ENCODE peak calls at places on chromosomes 6 and 20, in six cellular contexts. Z is GM06990, O is upper lobe of right lung, Y is mesenchymal stem cell, H is SJSA1, Q is adrenal gland. S is an unnamed sample. For H3K36me3, the result is how much of the 10 kb centered on the place peaks cover.

GRCh38 chr6:30163918-30164654 is 740 bp downstream of the TRIM15 start:
- DNase-seq in Z (no peak), O (no peak), H (no peak), Y (no peak), Q (no peak), S (no peak)

GRCh38 chr6:34595332-34596090 is 39.4 kb upstream of the SPDEF start:
- DNase-seq in H (no peak), Q (no peak), O (no peak), Y (no peak), Z (no peak), S (no peak)

GRCh38 chr6:108363756-108364356 is 69.0 kb downstream of the AFG1L start:
- DNase-seq in Q (peak), O (no peak), Z (no peak), H (no peak), Y (no peak), S (no peak)

GRCh38 chr6:112149236-112149635 is 61.8 kb downstream of the FAM229B start:
- DNase-seq in Z (no peak), H (no peak), Y (peak), O (no peak), Q (no peak), S (no peak)

GRCh38 chr20:22918286-22918983 is 116.7 kb upstream of the SSTR4 start:
- DNase-seq in Y (peak), H (no peak), Z (no peak), Q (no peak), O (no peak), S (no peak)

GRCh38 chr20:40961686-40962640 is 66.7 kb upstream of the TOP1 start:
- DNase-seq in H (no peak), Y (no peak), Q (no peak), O (no peak), Z (no peak), S (no peak)

GRCh38 chr6:106609699-106610098 is 19.6 kb downstream of the RTN4IP1 start:
- DNase-seq in Y (no peak), O (no peak), H (no peak), Q (peak), Z (no peak), S (no peak)

GRCh38 chr6:74899416-74899815 is 306.4 kb downstream of the COL12A1 start:
- DNase-seq in O (no peak), Y (peak), Z (no peak), Q (no peak), H (no peak), S (no peak)

GRCh38 chr6:17740559-17741220 is 34.0 kb upstream of the NUP153 start:
- DNase-seq in Z (no peak), H (no peak), O (no peak), Q (no peak), Y (no peak), S (no peak)

GRCh38 chr6:3811191-3811590 is 38.0 kb upstream of the FAM50B start:
- DNase-seq in O (no peak), H (no peak), Y (no peak), Q (no peak), Z (no peak), S (no peak)

GRCh38 chr6:20630617-20631448 is 96.6 kb downstream of the CDKAL1 start:
- DNase-seq in Z (peak), O (no peak), Y (no peak), H (no peak), Q (no peak), S (no peak)

GRCh38 chr6:45421700-45422540 is 44.2 kb upstream of the SUPT3H start:
- DNase-seq in Y (peak), Q (peak), O (peak), Z (no peak), H (peak), S (peak)

GRCh38 chr6:145704153-145704781 is 31.1 kb downstream of the EPM2A start:
- DNase-seq in H (no peak), Y (peak), O (no peak), Z (no peak), Q (no peak), S (no peak)

GRCh38 chr6:42042108-42042507 is 8.2 kb upstream of the TAF8 start:
- DNase-seq in H (no peak), Y (no peak), Z (no peak), Q (no peak), O (no peak), S (no peak)

GRCh38 chr6:137013738-137014602 is 30.8 kb downstream of the IL20RA start:
- DNase-seq in O (no peak), H (no peak), Q (no peak), Z (no peak), Y (peak), S (peak)

GRCh38 chr6:137793805-137794508 is 73.1 kb upstream of the TNFAIP3 start:
- DNase-seq in O (no peak), H (no peak), Y (no peak), Z (no peak), Q (no peak), S (no peak)

GRCh38 chr6:8462694-8463093 is 27.3 kb upstream of the SLC35B3 start:
- DNase-seq in H (no peak), Y (no peak), Z (no peak), Q (no peak), O (no peak), S (no peak)

GRCh38 chr6:136920216-136920857 is 1.8 kb upstream of the SLC35D3 start:
- DNase-seq in Y (no peak), H (no peak), Z (no peak), O (no peak), Q (no peak), S (no peak)

GRCh38 chr6:48194596-48195295 is 83.7 kb upstream of the PTCHD4 start:
- DNase-seq in Y (no peak), H (no peak), O (no peak), Z (no peak), Q (peak), S (no peak)

GRCh38 chr6:69349776-69350175 is 447.0 kb downstream of the LMBRD1 start:
- DNase-seq in Q (no peak), O (no peak), Y (no peak), Z (no peak), H (no peak), S (no peak)

GRCh38 chr6:91523511-91523910 is 936.6 kb upstream of the MAP3K7 start:
- DNase-seq in Y (no peak), O (no peak), Z (no peak), Q (no peak), H (no peak), S (no peak)

GRCh38 chr20:31494131-31494530 is 19.0 kb downstream of the REM1 start:
- DNase-seq in O (no peak), Z (no peak), H (no peak), Y (peak), Q (no peak), S (peak)

GRCh38 chr6:106666290-106667021 is 37.1 kb downstream of the QRSL1 start:
- DNase-seq in O (no peak), Z (peak), Q (no peak), H (no peak), Y (no peak), S (peak)

GRCh38 chr6:122184260-122184934 is 215.1 kb upstream of the HSF2 start:
- DNase-seq in Y (peak), Z (no peak), O (no peak), H (no peak), Q (no peak), S (no peak)

GRCh38 chr20:32332614-32333013 is 25.5 kb upstream of the ASXL1 start:
- DNase-seq in H (peak), Z (peak), Q (no peak), Y (no peak), O (no peak), S (no peak)

GRCh38 chr6:54426995-54427394 is 118.8 kb downstream of the TINAG start:
- DNase-seq in H (no peak), Y (no peak), Z (peak), O (no peak), Q (no peak), S (no peak)

GRCh38 chr6:9140181-9140580 is 704.8 kb upstream of the SLC35B3 start:
- DNase-seq in Q (peak), Z (no peak), H (no peak), Y (no peak), O (peak), S (no peak)

GRCh38 chr20:36268501-36269342 is 32.4 kb downstream of the AAR2 start:
- DNase-seq in Y (no peak), Z (no peak), H (no peak), Q (no peak), O (no peak), S (peak)

GRCh38 chr6:162922816-162923215 is 195.0 kb downstream of the PACRG start:
- DNase-seq in O (no peak), Y (peak), Q (no peak), H (no peak), Z (no peak), S (no peak)

GRCh38 chr20:62581806-62582205 is 60.5 kb upstream of the SLCO4A1 start:
- DNase-seq in Q (no peak), O (no peak), Y (no peak), Z (no peak), H (no peak), S (no peak)

GRCh38 chr20:63620991-63621390 is 5.9 kb downstream of the GMEB2 start:
- DNase-seq in O (no peak), H (no peak), Z (no peak), Q (no peak), Y (no peak), S (no peak)
- H3K36me3 ChIP-seq in O (under half), H (under half), Z (under half), Q (under half), Y (under half), S (under half)

GRCh38 chr6:1136415-1136774 is 175.5 kb upstream of the FOXQ1 start:
- DNase-seq in H (no peak), Z (no peak), Y (no peak), O (no peak), Q (no peak), S (no peak)
- H3K4me3 ChIP-seq in H (no peak), Z (no peak), Y (no peak), O (no peak), Q (no peak), S (no peak)

DNA sequence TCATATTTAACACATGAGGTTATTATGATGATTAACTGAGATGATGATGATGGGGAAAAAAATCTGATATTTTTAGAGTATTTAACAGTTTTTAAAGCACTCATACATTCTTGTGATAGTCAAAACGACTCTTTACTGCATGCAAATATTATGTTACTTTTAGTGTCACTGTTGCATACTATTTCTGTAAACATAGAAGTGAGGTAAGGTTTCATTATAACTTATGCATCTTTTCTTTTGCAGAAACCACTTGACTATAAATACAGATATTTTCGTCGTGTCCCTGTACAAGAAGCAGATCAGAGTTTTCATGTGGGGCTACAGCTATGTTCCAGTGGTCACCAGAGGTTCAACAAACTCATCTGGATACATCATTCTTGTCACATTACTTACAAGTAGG is 30.1 kb downstream of the FBXO9 start:
- DNase-seq in O (no peak), H (no peak), Y (no peak), Q (no peak), Z (peak), S (no peak)
- H3K36me3 ChIP-seq in O (half or more), H (half or more), Y (under half), Q (half or more), Z (under half), S (under half)

DNA sequence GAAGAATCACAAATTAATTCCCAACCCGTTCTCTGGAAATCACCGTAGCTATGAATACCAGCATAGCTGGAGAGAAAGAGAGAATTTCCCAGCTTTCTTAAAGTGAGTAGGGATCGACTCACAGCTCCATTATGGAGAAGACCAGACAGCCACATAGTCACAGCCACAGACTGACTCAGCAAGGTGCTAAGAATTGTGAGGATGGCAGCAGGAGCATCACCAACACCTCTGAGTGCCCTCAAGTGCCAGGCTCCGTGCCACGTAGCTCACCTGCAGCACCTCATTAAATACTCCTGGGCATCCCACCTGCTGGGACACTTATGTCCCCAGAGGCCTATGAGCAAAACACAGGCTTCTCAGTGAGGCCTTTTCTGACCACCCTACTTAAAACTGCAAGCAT is 33.0 kb downstream of the BFSP1 start:
- DNase-seq in H (no peak), Y (no peak), Z (no peak), O (no peak), Q (no peak), S (no peak)
- H3K4me3 ChIP-seq in H (no peak), Y (no peak), Z (no peak), O (no peak), Q (no peak), S (no peak)

GRCh38 chr6:116008470-116009229 is 52.0 kb downstream of the FRK start:
- DNase-seq in Z (no peak), Q (peak), O (no peak), Y (peak), H (no peak), S (no peak)
- H3K36me3 ChIP-seq in Z (under half), Q (under half), O (under half), Y (under half), H (under half), S (under half)

GRCh38 chr6:43275782-43276179 is 22.3 kb upstream of the SLC22A7 start:
- DNase-seq in O (no peak), Z (no peak), Q (no peak), Y (no peak), H (no peak), S (peak)

GRCh38 chr6:43276180-43277082 is 21.6 kb upstream of the SLC22A7 start:
- DNase-seq in Q (no peak), Z (no peak), Y (peak), O (no peak), H (no peak), S (peak)

GRCh38 chr6:43273707-43274106 is 24.4 kb upstream of the SLC22A7 start:
- DNase-seq in H (no peak), Y (no peak), O (no peak), Q (no peak), Z (no peak), S (no peak)

GRCh38 chr6:43274916-43275597 is 23.0 kb upstream of the SLC22A7 start:
- DNase-seq in Q (no peak), Z (no peak), Y (no peak), O (peak), H (no peak), S (peak)

DNA sequence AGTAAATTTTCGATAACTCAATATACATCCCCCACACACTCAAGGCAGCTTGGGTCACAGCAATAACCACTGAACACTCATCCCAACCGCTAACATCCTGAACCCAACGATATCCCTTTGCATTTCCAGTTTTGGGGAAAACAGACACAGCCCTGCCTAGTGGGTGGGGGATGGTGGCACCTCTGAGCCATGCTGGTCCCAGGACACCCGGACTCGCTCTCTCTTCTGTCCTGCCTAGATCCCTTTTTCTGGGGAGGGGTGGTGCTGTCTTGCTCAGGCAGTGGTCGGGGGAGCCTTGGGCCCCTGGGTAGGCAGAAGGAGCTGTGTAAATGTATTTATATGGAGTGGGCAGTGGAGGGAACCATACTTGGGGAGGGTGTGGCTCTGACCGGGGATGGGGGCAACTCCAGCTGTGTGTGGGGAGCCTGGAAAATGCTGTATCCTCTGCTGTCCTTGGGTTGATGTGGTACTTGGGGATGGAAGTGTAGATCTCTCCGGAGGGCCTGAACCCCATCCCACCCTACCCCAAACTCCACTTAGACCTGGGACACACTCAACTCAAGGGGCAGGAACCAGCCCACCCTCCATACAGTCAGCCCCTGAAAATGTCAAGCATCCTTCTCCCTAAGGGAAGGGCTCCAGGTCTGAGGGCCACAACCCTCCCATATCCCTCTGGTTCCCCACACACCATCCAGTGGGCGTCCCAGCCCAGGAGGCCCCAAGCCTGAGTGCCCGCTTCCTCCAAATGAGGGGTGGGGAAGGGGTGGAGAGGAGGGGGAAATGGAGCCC is 23.7 kb upstream of the SLC22A7 start:
- DNase-seq in H (no peak), Y (no peak), O (no peak), Q (no peak), Z (no peak), S (peak)
- H3K4me3 ChIP-seq in H (no peak), Y (no peak), O (no peak), Q (no peak), Z (no peak), S (peak)

GRCh38 chr6:166492092-166492491 is 94.4 kb downstream of the RAMACL start:
- DNase-seq in Z (no peak), Y (no peak), Q (no peak), H (no peak), O (no peak), S (no peak)

GRCh38 chr6:166495487-166496314 is 90.8 kb downstream of the RAMACL start:
- DNase-seq in Y (no peak), H (no peak), Q (no peak), Z (no peak), O (no peak), S (no peak)

GRCh38 chr6:166494757-166495486 is 91.6 kb downstream of the RAMACL start:
- DNase-seq in H (no peak), Y (no peak), O (no peak), Q (no peak), Z (no peak), S (no peak)

GRCh38 chr6:166494101-166494441 is 92.4 kb downstream of the RAMACL start:
- DNase-seq in H (no peak), Y (no peak), Z (no peak), O (no peak), Q (no peak), S (no peak)

GRCh38 chr6:166493427-166494100 is 92.9 kb downstream of the RAMACL start:
- DNase-seq in Z (no peak), Y (no peak), H (no peak), O (no peak), Q (no peak), S (no peak)
- H3K36me3 ChIP-seq in Z (under half), Y (under half), H (under half), O (half or more), Q (under half), S (under half)

GRCh38 chr6:84771732-84772131 is 7.3 kb upstream of the TBX18 start:
- DNase-seq in H (no peak), Q (no peak), Y (peak), O (no peak), Z (no peak), S (peak)

GRCh38 chr6:84772428-84773132 is 8.2 kb upstream of the TBX18 start:
- DNase-seq in Z (no peak), Y (peak), H (no peak), Q (no peak), O (no peak), S (peak)

GRCh38 chr6:84773431-84774173 is 9.2 kb upstream of the TBX18 start:
- DNase-seq in O (no peak), H (no peak), Q (no peak), Y (peak), Z (peak), S (peak)

GRCh38 chr6:84774174-84775158 is 10.1 kb upstream of the TBX18 start:
- DNase-seq in Q (peak), Z (peak), Y (peak), H (no peak), O (peak), S (peak)

GRCh38 chr6:84773133-84773430 is 8.7 kb upstream of the TBX18 start:
- DNase-seq in H (no peak), Z (no peak), Y (peak), O (no peak), Q (no peak), S (peak)
- H3K4me3 ChIP-seq in H (no peak), Z (no peak), Y (peak), O (no peak), Q (no peak), S (peak)